ENCODE peak calls at places on chromosomes 5 and 9, in five cellular contexts. T, O, E, F and Z are unnamed samples.

GRCh38 chr5:78182838-78183237 is 111.7 kb downstream of the AP3B1 start:
- DNase-seq in T (no peak), E (no peak), O (no peak), F (peak), Z (no peak)

GRCh38 chr9:93902780-93903655 is 52.1 kb downstream of the BARX1 start:
- DNase-seq in T (no peak), E (no peak), F (no peak), O (no peak), Z (no peak)

GRCh38 chr5:177601126-177601525 is 1.2 kb downstream of the B4GALT7 start:
- DNase-seq in T (no peak), E (no peak), F (no peak), O (no peak), Z (no peak)

GRCh38 chr9:99605016-99605743 is 216.5 kb upstream of the NR4A3 start:
- DNase-seq in F (no peak), O (no peak), T (no peak), E (no peak), Z (no peak)

GRCh38 chr5:39631948-39632347 is 207.2 kb upstream of the DAB2 start:
- DNase-seq in O (no peak), E (no peak), F (peak), T (peak), Z (peak)

GRCh38 chr9:95130484-95130883 is 187.0 kb downstream of the FANCC start:
- DNase-seq in E (no peak), T (no peak), O (no peak), F (no peak), Z (no peak)

GRCh38 chr9:32581512-32582143 is 8.7 kb upstream of the NDUFB6 start:
- DNase-seq in O (no peak), E (peak), T (peak), F (peak), Z (peak)

GRCh38 chr5:16935271-16936149 is 578 bp downstream of the MYO10 start:
- DNase-seq in T (no peak), O (peak), E (no peak), F (peak), Z (peak)

GRCh38 chr5:135012951-135013391 is 21.1 kb downstream of the PITX1 start:
- DNase-seq in O (peak), T (no peak), F (no peak), E (no peak), Z (no peak)

GRCh38 chr5:11619339-11620028 is 284.8 kb downstream of the CTNND2 start:
- DNase-seq in T (peak), O (no peak), F (peak), E (no peak), Z (no peak)

DNA sequence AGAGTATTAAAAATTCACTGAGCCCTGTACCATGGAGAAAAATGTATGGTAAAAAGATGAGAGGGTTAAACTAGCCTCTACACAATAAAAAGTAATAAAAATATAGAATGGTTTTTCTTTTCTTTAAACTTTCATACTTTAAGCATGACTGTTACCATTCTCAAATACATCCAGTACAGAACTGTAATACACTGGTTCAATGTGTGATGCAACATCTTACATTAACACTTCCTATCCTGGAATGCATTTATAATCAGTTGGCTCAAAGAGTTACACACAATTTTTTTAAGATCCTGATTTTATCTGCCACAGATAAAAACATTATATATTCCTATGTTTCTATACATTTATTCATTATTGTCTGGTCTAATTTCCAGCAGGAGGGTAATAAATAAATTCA is 4.7 kb downstream of the GNAQ start:
- DNase-seq in O (no peak), E (peak), T (no peak), F (peak), Z (peak)
- H3K4me3 ChIP-seq in O (no peak), E (no peak), T (no peak), F (no peak), Z (peak)

GRCh38 chr9:34380511-34381315 is 4.0 kb upstream of the MYORG start:
- DNase-seq in T (peak), E (peak), F (peak), O (peak), Z (peak)

GRCh38 chr9:34380034-34380510 is 3.4 kb upstream of the MYORG start:
- DNase-seq in F (no peak), E (no peak), T (no peak), O (peak), Z (no peak)

GRCh38 chr9:34382054-34382453 is 5.4 kb upstream of the MYORG start:
- DNase-seq in T (no peak), F (no peak), O (no peak), E (no peak), Z (no peak)

GRCh38 chr9:34382879-34383278 is 6.2 kb upstream of the MYORG start:
- DNase-seq in T (no peak), O (no peak), F (no peak), E (no peak), Z (no peak)

GRCh38 chr9:34381323-34381722 is 4.6 kb upstream of the MYORG start:
- DNase-seq in F (no peak), T (no peak), E (no peak), O (peak), Z (no peak)
- H3K4me3 ChIP-seq in F (peak), T (peak), E (peak), O (peak), Z (peak)

DNA sequence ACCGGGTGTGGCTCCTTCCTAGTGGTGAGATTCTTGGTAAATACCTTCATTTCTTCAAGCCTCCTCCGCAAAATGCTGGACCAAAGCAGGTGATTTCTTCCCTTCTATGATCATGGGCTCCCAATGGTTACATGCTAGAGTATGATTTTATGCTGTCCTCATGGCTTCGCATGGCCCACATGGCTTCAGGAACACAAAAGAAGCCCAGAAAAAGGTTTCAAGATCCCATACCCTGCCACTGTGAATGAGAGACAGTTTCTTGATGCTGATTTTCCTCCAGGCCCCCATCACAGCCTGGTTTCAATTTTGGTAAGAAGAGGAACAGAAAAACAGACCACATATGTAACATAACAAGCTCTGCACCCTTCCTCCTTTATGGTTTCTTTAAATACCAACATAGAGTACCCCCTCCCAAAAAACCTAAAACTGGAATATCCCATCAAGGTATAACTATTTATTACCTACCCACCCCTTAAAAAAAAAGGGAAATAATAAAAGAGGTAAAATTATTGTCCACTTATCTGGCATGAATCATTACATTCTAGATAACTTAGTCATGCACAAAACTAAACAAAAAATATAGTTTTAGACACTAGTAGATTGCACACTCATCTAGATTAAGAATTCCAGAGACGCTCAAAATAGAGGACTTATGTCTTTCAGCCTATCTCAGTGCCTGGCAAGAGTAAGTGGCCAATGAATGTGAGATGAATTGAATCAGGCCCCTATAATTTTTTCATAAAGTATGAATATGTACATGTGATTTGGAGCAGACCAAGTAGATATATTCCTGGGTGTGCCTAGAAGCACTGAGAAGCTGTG is 2.3 kb upstream of the RXFP3 start:
- DNase-seq in T (peak), E (peak), F (peak), O (no peak), Z (peak)
- H3K4me3 ChIP-seq in T (no peak), E (no peak), F (no peak), O (no peak), Z (no peak)

GRCh38 chr5:75567710-75568109 is 43.5 kb upstream of the ANKDD1B start:
- DNase-seq in T (peak), O (no peak), F (peak), E (peak), Z (peak)

GRCh38 chr5:75566710-75567309 is 44.4 kb upstream of the ANKDD1B start:
- DNase-seq in T (peak), O (no peak), E (peak), F (peak), Z (peak)

GRCh38 chr5:75571547-75571946 is 39.7 kb upstream of the ANKDD1B start:
- DNase-seq in T (no peak), O (no peak), E (no peak), F (no peak), Z (peak)

DNA sequence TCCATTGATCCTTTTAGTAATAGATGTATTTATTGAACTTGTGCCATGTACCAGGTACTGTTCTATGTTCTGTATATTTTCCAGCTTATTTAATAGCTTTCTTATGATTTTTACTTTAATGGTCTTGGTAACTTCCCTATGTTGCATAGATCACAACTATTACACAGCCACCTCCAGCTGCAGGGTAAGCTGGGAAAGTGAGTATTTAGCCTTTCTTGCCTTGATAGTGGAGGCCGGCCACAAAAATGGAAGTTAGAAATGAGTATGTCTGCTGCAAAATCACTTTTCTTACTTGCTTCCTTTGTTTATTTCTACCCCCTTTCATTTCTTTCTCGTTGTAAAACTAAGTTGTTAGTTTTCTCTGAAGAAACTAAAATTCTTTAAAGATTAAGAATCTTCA is 43.1 kb upstream of the ANKDD1B start:
- DNase-seq in F (no peak), T (no peak), E (no peak), O (no peak), Z (no peak)
- H3K4me3 ChIP-seq in F (no peak), T (no peak), E (no peak), O (no peak), Z (no peak)

DNA sequence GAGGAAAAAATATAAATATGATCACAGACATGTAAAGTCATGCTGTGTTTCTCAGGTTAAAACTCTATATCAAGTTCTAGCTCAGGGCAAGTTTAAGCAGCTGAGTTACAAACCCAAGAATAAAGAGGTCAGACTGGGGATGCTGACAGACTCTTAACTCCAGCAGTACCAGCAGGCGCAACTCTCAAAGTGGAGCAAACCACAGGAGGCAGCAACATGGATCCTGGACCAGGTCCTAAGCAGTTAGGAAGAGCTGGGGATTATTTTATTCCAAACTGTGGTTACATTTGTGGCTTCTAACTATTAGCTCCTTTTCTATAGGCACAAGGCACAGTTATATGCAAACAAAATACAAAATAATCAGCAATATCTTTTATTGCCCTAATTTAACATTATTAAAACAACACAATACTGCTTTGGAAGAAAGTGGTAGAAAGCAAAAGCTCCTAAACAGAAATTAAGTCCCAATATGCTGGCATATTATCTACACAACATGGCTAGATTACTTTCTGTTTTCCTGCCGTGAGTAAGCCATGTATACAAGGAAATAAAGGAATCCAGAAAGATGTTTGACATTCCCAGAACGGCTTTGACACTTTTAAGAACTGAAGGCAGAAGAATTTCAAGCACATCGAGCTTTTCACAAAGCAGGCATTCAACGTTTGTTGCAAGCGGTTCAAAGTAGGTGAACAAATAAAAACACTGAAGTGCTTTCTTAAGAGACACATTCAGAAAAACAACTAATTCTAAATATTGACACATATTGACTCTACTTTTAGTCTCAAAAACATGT is 378.8 kb upstream of the ZNF608 start:
- DNase-seq in F (no peak), E (peak), T (no peak), O (no peak), Z (no peak)
- H3K4me3 ChIP-seq in F (no peak), E (no peak), T (no peak), O (no peak), Z (no peak)

GRCh38 chr5:334903-335739 is 13.6 kb downstream of the AHRR start:
- DNase-seq in E (no peak), O (no peak), F (no peak), T (no peak), Z (no peak)

GRCh38 chr5:333945-334344 is 12.4 kb downstream of the AHRR start:
- DNase-seq in F (no peak), E (no peak), O (no peak), T (no peak), Z (no peak)

GRCh38 chr5:335740-336038 is 14.2 kb downstream of the AHRR start:
- DNase-seq in F (no peak), O (no peak), E (no peak), T (no peak), Z (no peak)

GRCh38 chr5:332843-333242 is 11.3 kb downstream of the AHRR start:
- DNase-seq in O (no peak), T (no peak), F (no peak), E (no peak), Z (no peak)

DNA sequence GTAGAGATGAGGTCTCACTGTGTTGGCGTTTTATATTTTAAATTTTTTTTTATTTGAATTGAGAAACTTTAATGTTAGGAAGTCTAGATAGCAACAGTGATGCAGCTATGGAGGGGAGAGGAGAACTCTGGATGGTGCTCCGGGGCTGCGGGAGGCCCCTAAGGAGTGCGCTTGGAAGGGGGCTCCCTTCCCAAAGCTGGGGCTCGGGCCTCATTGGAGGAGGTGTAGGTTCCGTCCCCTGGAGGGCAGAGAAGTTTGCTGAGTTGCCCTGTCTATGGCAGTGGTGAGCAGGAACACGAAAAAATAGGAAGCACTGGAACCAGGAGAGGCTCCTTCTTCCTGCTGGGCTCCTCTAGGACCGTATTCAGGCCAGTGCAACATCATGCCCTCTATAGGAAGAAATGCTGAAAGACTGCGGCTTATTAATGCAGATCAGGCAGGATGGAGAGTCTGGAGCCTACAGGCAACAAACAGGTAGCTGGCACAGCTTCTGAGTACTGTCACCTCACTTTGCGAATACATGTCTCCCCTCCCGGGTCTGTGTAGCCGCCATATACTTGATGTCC is 16.1 kb downstream of the AHRR start:
- DNase-seq in T (peak), O (no peak), E (peak), F (no peak), Z (peak)
- H3K4me3 ChIP-seq in T (no peak), O (no peak), E (no peak), F (no peak), Z (no peak)

GRCh38 chr9:111572945-111573604 is 26.4 kb downstream of the PTGR1 start:
- DNase-seq in E (peak), T (peak), O (no peak), F (peak), Z (peak)
- H3K4me3 ChIP-seq in E (no peak), T (no peak), O (no peak), F (no peak), Z (no peak)